ENCODE peak calls at places on chromosomes 1 and 21, in seven cellular contexts. A is esophagus squamous epithelium, U is IMR-90, Y is HCT116, B is Peyer's patch, L is GM12891, O is testis. R is an unnamed sample.

GRCh38 chr1:47727051-47727708 is 270.0 kb downstream of the TRABD2B start:
- DNase-seq in A (no peak), U (no peak), Y (no peak), B (no peak), L (no peak), O (no peak), R (no peak)

GRCh38 chr21:37873655-37874054 is 42.6 kb downstream of the KCNJ6 start:
- DNase-seq in A (no peak), U (peak; percentile 43), Y (no peak), B (no peak), L (no peak), O (no peak), R (no peak)

GRCh38 chr1:30609336-30610280 is 113.8 kb downstream of the MATN1 start:
- DNase-seq in A (no peak), U (no peak), Y (no peak), B (peak; percentile 21), L (no peak), O (no peak), R (no peak)

GRCh38 chr1:32465541-32466002 is 700 bp downstream of the ZBTB8B start:
- DNase-seq in A (no peak), U (no peak), Y (no peak), B (no peak), L (no peak), O (no peak), R (no peak)

GRCh38 chr1:171898956-171899355 is 57.7 kb downstream of the DNM3 start:
- DNase-seq in A (no peak), U (no peak), Y (no peak), B (no peak), L (no peak), O (peak; percentile 20), R (no peak)

GRCh38 chr1:202058001-202058908 is 47.9 kb downstream of the ELF3 start:
- DNase-seq in A (no peak), U (peak; percentile 35), Y (no peak), B (no peak), L (no peak), O (no peak), R (peak; percentile 45)

GRCh38 chr1:16155537-16156410 is at the start of gene EPHA2:
- DNase-seq in A (peak; percentile 29), U (peak; percentile 86), Y (peak; percentile 87), B (peak; percentile 94), L (no peak), O (peak; percentile 95), R (peak; percentile 96)

GRCh38 chr1:35708179-35708891 is 10.3 kb downstream of the C1orf216 start:
- DNase-seq in A (no peak), U (no peak), Y (no peak), B (no peak), L (no peak), O (no peak), R (no peak)

GRCh38 chr1:6819641-6820040 is 34.4 kb downstream of the CAMTA1 start:
- DNase-seq in A (no peak), U (peak; percentile 48), Y (no peak), B (no peak), L (no peak), O (no peak), R (no peak)

GRCh38 chr1:197776348-197777082 is 1.2 kb upstream of the DENND1B start:
- DNase-seq in A (no peak), U (peak; percentile 93), Y (peak; percentile 28), B (no peak), L (no peak), O (no peak), R (no peak)

GRCh38 chr1:34977858-34978257 is 7.3 kb downstream of the TMEM35B start:
- DNase-seq in A (no peak), U (no peak), Y (no peak), B (no peak), L (no peak), O (no peak), R (no peak)

GRCh38 chr21:34284613-34285160 is 79.1 kb upstream of the KCNE2 start:
- DNase-seq in A (no peak), U (no peak), Y (no peak), B (no peak), L (no peak), O (no peak), R (no peak)

GRCh38 chr1:177847843-177848242 is 122.0 kb downstream of the SEC16B start:
- DNase-seq in A (no peak), U (peak; percentile 91), Y (no peak), B (no peak), L (no peak), O (no peak), R (no peak)

GRCh38 chr1:20052386-20052785 is 17.6 kb upstream of the PLA2G5 start:
- DNase-seq in A (no peak), U (no peak), Y (no peak), B (no peak), L (no peak), O (no peak), R (no peak)

GRCh38 chr1:86231076-86231475 is 74.5 kb upstream of the COL24A1 start:
- DNase-seq in A (no peak), U (no peak), Y (no peak), B (no peak), L (no peak), O (no peak), R (no peak)

GRCh38 chr1:96515925-96516324 is 205.7 kb upstream of the PTBP2 start:
- DNase-seq in A (no peak), U (no peak), Y (no peak), B (no peak), L (no peak), O (no peak), R (no peak)

GRCh38 chr1:30981172-30981571 is 72.6 kb upstream of the SDC3 start:
- DNase-seq in A (no peak), U (no peak), Y (no peak), B (no peak), L (no peak), O (no peak), R (no peak)

GRCh38 chr1:102083186-102083585 is 86.5 kb upstream of the OLFM3 start:
- DNase-seq in A (no peak), U (no peak), Y (no peak), B (no peak), L (no peak), O (no peak), R (no peak)

GRCh38 chr1:201131398-201131797 is 4.4 kb upstream of the ASCL5 start:
- DNase-seq in A (no peak), U (no peak), Y (no peak), B (no peak), L (no peak), O (no peak), R (no peak)

DNA sequence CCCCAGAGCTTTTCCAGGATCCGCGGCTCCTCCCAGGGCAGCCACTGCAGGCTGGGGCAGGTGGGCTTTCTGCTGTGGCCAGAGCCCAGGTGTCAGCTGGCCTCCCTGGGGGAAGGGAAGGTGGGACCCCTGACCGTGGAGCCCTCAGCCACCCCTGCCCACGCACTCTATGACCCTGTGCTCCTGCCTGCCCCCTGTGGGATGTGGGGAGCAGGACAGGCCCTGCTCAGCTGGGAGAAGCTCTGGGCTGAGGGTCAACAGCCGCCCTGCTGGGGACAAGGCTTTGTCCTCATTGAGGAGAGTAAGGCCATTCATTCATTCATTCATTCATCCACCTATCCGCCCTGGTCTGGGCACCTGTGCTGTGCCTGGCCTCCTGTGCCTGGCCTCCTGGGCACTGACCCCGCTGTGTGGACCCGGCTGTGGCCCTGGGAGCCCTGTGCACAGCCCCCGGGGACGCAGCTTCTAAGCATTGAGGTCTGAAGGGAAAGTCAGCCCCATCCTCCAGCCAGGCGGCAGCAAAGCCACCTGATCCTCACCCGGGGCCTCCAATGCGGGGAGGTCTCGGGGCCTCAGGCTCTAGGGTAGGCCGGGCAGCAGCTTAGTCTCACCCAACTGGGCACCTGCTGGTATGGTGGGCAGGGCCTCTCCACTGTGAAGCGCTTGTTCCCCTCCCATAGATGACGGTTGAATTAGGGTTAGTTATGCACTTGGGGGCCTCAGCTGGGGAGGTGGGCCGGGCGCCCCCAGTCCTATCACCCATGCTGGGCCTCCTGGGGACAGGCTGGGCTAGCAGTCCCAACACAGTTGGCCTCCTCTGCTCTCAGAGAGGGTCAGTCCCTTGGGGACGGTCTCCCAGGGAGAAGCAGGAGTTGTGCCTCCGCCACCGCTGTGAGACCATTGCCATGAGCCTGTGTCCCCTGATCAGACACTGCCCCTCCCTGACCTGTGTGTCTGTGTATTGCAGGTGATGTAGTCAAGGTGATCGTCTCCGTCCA is 6.0 kb downstream of the TNFRSF14 start:
- DNase-seq in A (no peak), U (no peak), Y (no peak), B (peak; percentile 54), L (no peak), O (no peak), R (no peak)
- TF ChIP-seq POLR2A in A (no peak), U (no peak), Y (no peak), B (no peak), L (peak; percentile 37), O (no peak), R (no peak)

DNA sequence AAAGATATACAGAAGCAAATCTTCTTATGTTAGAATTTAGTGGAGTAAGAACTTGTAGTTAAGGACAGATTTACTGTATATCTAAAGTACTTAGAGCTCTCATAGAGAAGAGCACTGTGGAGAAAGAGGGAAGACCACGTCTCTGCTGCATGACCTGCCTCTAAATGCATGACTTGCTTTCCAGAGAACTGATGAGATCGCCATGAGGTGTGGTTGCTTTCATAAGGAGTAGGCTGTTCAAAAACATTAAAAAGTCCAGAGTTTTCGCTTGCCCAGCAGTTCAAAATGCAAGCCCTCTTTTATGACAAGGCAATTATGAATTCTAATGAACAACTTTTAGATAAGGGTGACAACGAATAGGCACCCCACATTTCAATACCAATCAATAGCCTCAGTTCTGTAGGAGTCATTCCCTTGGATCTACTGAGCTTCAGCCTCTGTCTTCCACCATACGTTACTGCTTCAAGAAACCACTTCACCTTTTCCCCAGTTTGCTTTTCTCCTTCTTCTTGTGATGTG is 24.9 kb downstream of the SLC30A10 start:
- DNase-seq in A (no peak), U (no peak), Y (no peak), B (no peak), L (no peak), O (no peak), R (no peak)
- TF ChIP-seq POLR2A in A (no peak), U (no peak), Y (no peak), B (no peak), L (no peak), O (no peak), R (no peak)

GRCh38 chr1:65069186-65069585 is 78.8 kb upstream of the AK4 start:
- DNase-seq in A (no peak), U (no peak), Y (no peak), B (no peak), L (no peak), O (no peak), R (no peak)

GRCh38 chr1:65068202-65069011 is 79.6 kb upstream of the AK4 start:
- DNase-seq in A (no peak), U (peak; percentile 4), Y (no peak), B (no peak), L (peak; percentile 15), O (peak; percentile 32), R (peak; percentile 24)

GRCh38 chr1:65066379-65066765 is 81.6 kb upstream of the AK4 start:
- DNase-seq in A (no peak), U (no peak), Y (no peak), B (no peak), L (no peak), O (no peak), R (no peak)

GRCh38 chr1:65066766-65067490 is 81.1 kb upstream of the AK4 start:
- DNase-seq in A (peak; percentile 66), U (peak; percentile 58), Y (peak; percentile 48), B (peak; percentile 91), L (peak; percentile 38), O (peak; percentile 94), R (peak; percentile 93)

GRCh38 chr1:65067491-65068201 is 80.4 kb upstream of the AK4 start:
- DNase-seq in A (no peak), U (peak; percentile 56), Y (peak; percentile 46), B (peak; percentile 79), L (peak; percentile 30), O (peak; percentile 84), R (peak; percentile 72)
- TF ChIP-seq POLR2A in A (peak; percentile 40), U (no peak), Y (no peak), B (peak; percentile 41), L (no peak), O (no peak), R (peak; percentile 86)

GRCh38 chr21:35963920-35964451 is 96.3 kb downstream of the SETD4 start:
- DNase-seq in A (no peak), U (peak; percentile 1), Y (no peak), B (no peak), L (no peak), O (peak; percentile 21), R (no peak)
- TF ChIP-seq POLR2A in A (no peak), U (no peak), Y (peak; percentile 33), B (no peak), L (no peak), O (no peak), R (no peak)

R was measured in body of pancreas.